ENCODE peak calls at places on chromosomes 6 and 20, in five cellular contexts. One of them, this sample, is unnamed.

GRCh38 chr20:34703573-34704176 is 469 bp upstream of the TP53INP2 start:
- DNase-seq in GM12878: no peak
- DNase-seq in HEK293T: peak
- DNase-seq in H1: no peak
- DNase-seq in HepG2: peak
- DNase-seq in this sample: no peak

GRCh38 chr6:112007805-112008204 is 46.1 kb upstream of the CCN6 start:
- DNase-seq in HEK293T: no peak
- DNase-seq in GM12878: no peak
- DNase-seq in HepG2: no peak
- DNase-seq in H1: no peak
- DNase-seq in this sample: no peak

GRCh38 chr6:29723666-29724588 is 693 bp downstream of the HLA-F start:
- DNase-seq in H1: no peak
- DNase-seq in HepG2: no peak
- DNase-seq in HEK293T: peak
- DNase-seq in GM12878: no peak
- DNase-seq in this sample: no peak

GRCh38 chr6:67679566-67680296 is 955.4 kb upstream of the ADGRB3 start:
- DNase-seq in HepG2: no peak
- DNase-seq in GM12878: no peak
- DNase-seq in H1: no peak
- DNase-seq in HEK293T: no peak
- DNase-seq in this sample: no peak

GRCh38 chr20:9241232-9241692 is 172.4 kb downstream of the PLCB4 start:
- DNase-seq in GM12878: no peak
- DNase-seq in H1: no peak
- DNase-seq in HepG2: no peak
- DNase-seq in HEK293T: no peak
- DNase-seq in this sample: no peak

GRCh38 chr6:127102299-127102698 is 16.2 kb upstream of the RSPO3 start:
- DNase-seq in GM12878: no peak
- DNase-seq in HEK293T: no peak
- DNase-seq in H1: no peak
- DNase-seq in HepG2: no peak
- DNase-seq in this sample: no peak

GRCh38 chr6:100472674-100473073 is 8.0 kb upstream of the SIM1 start:
- DNase-seq in HEK293T: no peak
- DNase-seq in H1: no peak
- DNase-seq in HepG2: no peak
- DNase-seq in GM12878: peak
- DNase-seq in this sample: no peak

GRCh38 chr6:44534291-44534690 is 146.8 kb downstream of the CDC5L start:
- DNase-seq in HEK293T: no peak
- DNase-seq in H1: no peak
- DNase-seq in HepG2: no peak
- DNase-seq in GM12878: no peak
- DNase-seq in this sample: no peak

GRCh38 chr20:59210186-59210585 is 46.6 kb downstream of the ZNF831 start:
- DNase-seq in GM12878: no peak
- DNase-seq in HEK293T: no peak
- DNase-seq in HepG2: no peak
- DNase-seq in H1: no peak
- DNase-seq in this sample: no peak

GRCh38 chr6:157982580-157983438 is 1.1 kb downstream of the SYNJ2 start:
- DNase-seq in H1: no peak
- DNase-seq in GM12878: no peak
- DNase-seq in HepG2: peak
- DNase-seq in HEK293T: no peak
- DNase-seq in this sample: no peak

GRCh38 chr6:166010585-166010984 is 157.1 kb downstream of the TBXT start:
- DNase-seq in HEK293T: no peak
- DNase-seq in GM12878: no peak
- DNase-seq in HepG2: no peak
- DNase-seq in H1: no peak
- DNase-seq in this sample: no peak

GRCh38 chr6:77463881-77464867 is 883 bp upstream of the HTR1B start:
- DNase-seq in GM12878: no peak
- DNase-seq in H1: no peak
- DNase-seq in HepG2: no peak
- DNase-seq in HEK293T: no peak
- DNase-seq in this sample: peak

GRCh38 chr6:19410477-19410876 is 426.7 kb upstream of the ID4 start:
- DNase-seq in H1: no peak
- DNase-seq in HEK293T: no peak
- DNase-seq in GM12878: no peak
- DNase-seq in HepG2: no peak
- DNase-seq in this sample: no peak

GRCh38 chr20:32635764-32636163 is 38.0 kb downstream of the C20orf203 start:
- DNase-seq in H1: no peak
- DNase-seq in HepG2: no peak
- DNase-seq in GM12878: no peak
- DNase-seq in HEK293T: no peak
- DNase-seq in this sample: no peak

GRCh38 chr6:104887350-104887749 is 27.6 kb upstream of the HACE1 start:
- DNase-seq in H1: no peak
- DNase-seq in HEK293T: peak
- DNase-seq in HepG2: peak
- DNase-seq in GM12878: no peak
- DNase-seq in this sample: peak

GRCh38 chr20:25296094-25297093 is 48.5 kb downstream of the PYGB start:
- DNase-seq in GM12878: no peak
- DNase-seq in HepG2: peak
- DNase-seq in HEK293T: peak
- DNase-seq in H1: no peak
- DNase-seq in this sample: no peak
- TF ChIP-seq SUZ12 in GM12878: no peak
- TF ChIP-seq SUZ12 in HepG2: no peak
- TF ChIP-seq SUZ12 in HEK293T: no peak
- TF ChIP-seq SUZ12 in H1: no peak
- TF ChIP-seq SUZ12 in this sample: no peak

GRCh38 chr6:35160642-35161041 is 19.5 kb upstream of the TCP11 start:
- DNase-seq in H1: no peak
- DNase-seq in HepG2: no peak
- DNase-seq in HEK293T: no peak
- DNase-seq in GM12878: no peak
- DNase-seq in this sample: no peak
- TF ChIP-seq SUZ12 in H1: no peak
- TF ChIP-seq SUZ12 in HepG2: no peak
- TF ChIP-seq SUZ12 in HEK293T: no peak
- TF ChIP-seq SUZ12 in GM12878: no peak
- TF ChIP-seq SUZ12 in this sample: no peak

DNA sequence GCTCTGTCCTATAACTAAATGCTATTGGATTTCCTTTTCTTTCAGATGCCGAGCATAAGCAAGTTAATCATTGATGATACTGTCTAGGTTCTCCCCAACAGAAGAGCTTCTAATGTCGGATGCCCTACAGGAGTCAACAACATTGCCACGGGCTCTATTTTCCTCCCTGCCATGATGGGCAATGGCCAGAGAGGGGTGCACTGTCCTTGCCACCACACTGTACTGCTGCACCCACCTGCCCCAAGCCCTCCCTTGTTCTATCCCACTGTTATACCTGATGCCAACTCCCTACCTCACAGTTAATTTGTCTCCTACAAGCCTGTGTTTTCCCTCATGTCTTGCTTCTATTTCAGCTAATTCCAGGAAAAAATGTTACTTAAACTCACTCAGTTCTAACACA is 773.6 kb upstream of the CHD6 start:
- DNase-seq in HepG2: no peak
- DNase-seq in GM12878: no peak
- DNase-seq in H1: no peak
- DNase-seq in HEK293T: no peak
- DNase-seq in this sample: no peak
- TF ChIP-seq SUZ12 in HepG2: no peak
- TF ChIP-seq SUZ12 in GM12878: no peak
- TF ChIP-seq SUZ12 in H1: no peak
- TF ChIP-seq SUZ12 in HEK293T: no peak
- TF ChIP-seq SUZ12 in this sample: no peak

DNA sequence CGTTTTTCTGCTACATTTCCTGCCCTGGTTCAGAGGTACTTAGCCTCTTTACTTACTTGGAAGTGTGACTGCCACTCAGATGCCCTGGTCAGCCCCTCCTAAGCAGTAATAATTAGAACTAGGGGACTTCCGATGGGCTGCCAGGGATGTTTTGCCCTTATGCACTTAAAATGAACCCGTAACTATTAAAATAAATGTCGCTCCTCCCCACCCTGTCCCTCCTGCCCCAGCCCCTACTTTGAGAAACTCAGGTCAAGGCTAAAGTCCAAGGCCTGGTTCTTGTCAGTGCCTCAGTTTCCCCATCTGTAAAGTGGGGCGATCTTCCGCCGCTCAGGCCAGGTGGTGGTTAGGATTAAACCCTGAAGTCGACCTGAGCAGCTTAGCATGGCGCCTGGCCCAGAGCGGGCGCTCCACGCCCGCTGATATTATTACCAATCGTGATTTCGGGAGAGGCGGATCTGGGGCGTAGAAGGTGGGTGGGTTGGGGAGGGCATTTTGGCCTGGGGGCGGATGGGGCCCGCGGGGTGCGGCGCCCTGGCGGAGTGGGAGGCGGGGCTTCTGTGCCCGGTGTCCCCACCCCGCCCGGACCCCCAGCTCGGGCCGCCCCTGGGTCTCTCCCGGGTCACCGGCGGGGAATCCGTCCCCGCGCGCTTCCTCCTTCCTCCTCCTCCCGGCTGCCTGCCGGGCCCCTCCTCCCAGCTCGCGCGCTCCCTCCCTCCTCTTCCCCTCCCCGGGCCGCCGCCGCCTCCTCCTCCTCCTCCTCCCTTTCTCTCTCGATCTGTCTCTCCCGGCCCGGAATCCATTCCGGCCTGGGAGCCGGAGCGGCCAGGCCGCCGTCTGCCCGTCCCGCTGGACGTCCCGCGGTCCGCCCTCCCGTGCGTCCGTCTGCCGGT is at the start of gene SRC:
- DNase-seq in GM12878: no peak
- DNase-seq in H1: peak
- DNase-seq in HepG2: peak
- DNase-seq in HEK293T: peak
- DNase-seq in this sample: peak
- TF ChIP-seq SUZ12 in GM12878: no peak
- TF ChIP-seq SUZ12 in H1: no peak
- TF ChIP-seq SUZ12 in HepG2: no peak
- TF ChIP-seq SUZ12 in HEK293T: no peak
- TF ChIP-seq SUZ12 in this sample: no peak

DNA sequence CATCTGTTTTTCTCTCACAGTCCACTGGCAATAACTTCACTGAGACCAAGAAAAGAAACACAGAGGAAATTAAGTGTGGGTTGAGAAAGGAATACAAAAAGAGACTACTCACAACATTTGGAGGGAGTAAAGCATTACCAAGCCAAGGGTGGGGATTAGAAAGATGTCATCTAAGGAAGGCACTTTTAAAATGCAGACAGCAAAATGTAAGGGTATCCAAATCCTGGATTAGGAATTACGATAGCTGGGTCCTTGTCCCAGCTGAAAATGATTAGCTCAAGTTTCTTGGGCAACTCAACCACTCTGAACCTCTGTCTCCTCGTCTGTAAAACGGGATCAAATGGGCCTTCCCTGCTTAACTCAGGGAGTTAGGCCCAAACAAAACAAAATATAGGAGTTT is 2.2 kb downstream of the LEMD2 start:
- DNase-seq in HepG2: no peak
- DNase-seq in H1: no peak
- DNase-seq in HEK293T: no peak
- DNase-seq in GM12878: no peak
- DNase-seq in this sample: no peak
- TF ChIP-seq SUZ12 in HepG2: no peak
- TF ChIP-seq SUZ12 in H1: no peak
- TF ChIP-seq SUZ12 in HEK293T: no peak
- TF ChIP-seq SUZ12 in GM12878: no peak
- TF ChIP-seq SUZ12 in this sample: no peak

DNA sequence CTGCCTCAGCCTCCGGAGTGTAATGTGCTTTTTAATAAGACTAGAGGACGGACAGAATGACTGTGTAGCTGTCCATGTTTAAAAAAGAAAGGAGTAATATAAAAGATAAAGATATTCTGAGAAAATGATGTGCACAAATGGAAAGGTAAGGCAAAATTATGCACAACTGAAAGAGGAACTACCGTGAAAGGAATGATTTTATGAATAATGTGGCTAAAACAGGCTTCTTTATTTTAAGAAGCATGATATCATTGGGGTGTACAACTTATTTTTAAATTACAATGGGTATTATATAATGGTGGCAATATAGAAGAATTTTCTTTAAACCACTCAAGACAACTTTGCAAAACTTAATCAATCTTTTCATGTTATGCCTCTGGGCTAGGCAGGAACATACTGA is 78.1 kb downstream of the FIG4 start:
- DNase-seq in HEK293T: no peak
- DNase-seq in HepG2: no peak
- DNase-seq in H1: no peak
- DNase-seq in GM12878: no peak
- DNase-seq in this sample: no peak
- TF ChIP-seq SUZ12 in HEK293T: no peak
- TF ChIP-seq SUZ12 in HepG2: no peak
- TF ChIP-seq SUZ12 in H1: no peak
- TF ChIP-seq SUZ12 in GM12878: no peak
- TF ChIP-seq SUZ12 in this sample: no peak

DNA sequence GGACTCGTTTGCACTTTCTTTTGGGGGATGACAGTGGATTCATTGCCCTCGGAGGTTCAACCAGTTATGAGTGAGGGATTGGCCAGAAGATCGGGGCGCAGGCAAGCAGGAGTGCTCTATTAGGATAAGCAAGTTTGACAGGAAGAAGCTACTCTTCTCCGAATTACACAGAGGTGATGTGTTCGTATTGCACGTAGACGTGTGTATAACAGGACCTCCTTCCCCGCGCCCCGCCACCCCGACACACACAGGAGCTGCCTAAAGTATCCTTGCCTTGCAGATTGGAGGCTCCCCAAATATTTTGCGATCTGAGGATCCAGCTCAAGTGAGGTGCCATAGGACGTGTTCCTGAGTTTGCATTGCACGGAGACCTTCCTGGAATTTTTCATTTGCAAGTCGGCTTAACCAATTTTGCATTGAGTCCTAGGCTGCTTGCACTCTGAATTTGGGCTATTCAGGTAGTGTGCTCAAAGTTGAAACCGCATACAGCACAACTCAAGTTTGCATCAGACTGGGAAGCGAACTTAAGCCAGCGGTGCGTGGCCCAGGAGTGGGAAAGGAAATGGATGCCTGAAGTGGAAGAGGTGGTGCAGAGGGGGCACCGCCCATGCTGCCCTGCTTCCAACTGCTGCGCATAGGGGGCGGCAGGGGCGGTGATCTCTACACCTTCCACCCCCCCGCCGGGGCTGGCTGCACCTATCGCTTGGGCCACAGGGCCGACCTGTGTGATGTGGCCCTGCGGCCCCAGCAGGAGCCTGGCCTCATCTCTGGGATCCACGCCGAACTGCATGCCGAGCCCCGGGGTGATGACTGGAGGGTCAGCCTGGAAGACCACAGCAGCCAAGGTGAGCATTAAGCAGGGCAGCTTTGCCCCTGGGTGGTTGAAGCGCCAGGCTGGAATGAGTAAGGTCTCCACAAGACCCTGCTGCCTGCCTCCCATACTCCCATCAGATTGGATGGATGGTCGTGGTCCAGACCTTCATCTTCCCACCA is 770 bp downstream of the TCF19 start:
- DNase-seq in H1: no peak
- DNase-seq in HepG2: peak
- DNase-seq in HEK293T: peak
- DNase-seq in GM12878: no peak
- DNase-seq in this sample: no peak
- TF ChIP-seq SUZ12 in H1: no peak
- TF ChIP-seq SUZ12 in HepG2: no peak
- TF ChIP-seq SUZ12 in HEK293T: no peak
- TF ChIP-seq SUZ12 in GM12878: no peak
- TF ChIP-seq SUZ12 in this sample: no peak